ENCODE peak calls at places on chromosome 13, in eight cellular contexts. Z is nucleus accumbens; M is midbrain; G is HCT116; V is cardiac muscle cell; C is GM04503; X is SK-N-DZ; B is stimulated activated CD4-positive, alpha-beta T cell treated with anti-CD3 and anti-CD28 coated beads, Interleukin-15, amount 100 ng/mL, for 24 hours. N is an unnamed sample.

GRCh38 chr13:110648155-110648819 is 32.9 kb downstream of the NAXD start:
- DNase-seq in Z (no peak), M (no peak), G (no peak), V (no peak), C (no peak), X (no peak), B (no peak), N (no peak)

GRCh38 chr13:36736119-36736726 is 62.4 kb downstream of the SERTM1 start:
- DNase-seq in Z (peak; percentile 24), M (peak; percentile 68), G (peak; percentile 31), V (peak; percentile 79), C (no peak), X (peak; percentile 65), B (peak; percentile 55), N (peak; percentile 38)

GRCh38 chr13:75170321-75170720 is 311.6 kb downstream of the TBC1D4 start:
- DNase-seq in Z (no peak), M (no peak), G (no peak), V (no peak), C (no peak), X (no peak), B (no peak), N (no peak)

GRCh38 chr13:45218689-45219088 is 17.8 kb upstream of the KCTD4 start:
- DNase-seq in Z (no peak), M (no peak), G (no peak), V (no peak), C (no peak), X (no peak), B (no peak), N (no peak)

GRCh38 chr13:73200432-73200831 is 141.6 kb downstream of the KLF5 start:
- DNase-seq in Z (no peak), M (no peak), G (no peak), V (no peak), C (no peak), X (no peak), B (no peak), N (no peak)

GRCh38 chr13:113980489-113981064 is 6.7 kb upstream of the C13orf46 start:
- DNase-seq in Z (no peak), M (no peak), G (no peak), V (no peak), C (no peak), X (no peak), B (no peak), N (no peak)

GRCh38 chr13:78137404-78138142 is 218.9 kb upstream of the EDNRB start:
- DNase-seq in Z (no peak), M (peak; percentile 77), G (peak; percentile 33), V (peak; percentile 73), C (peak; percentile 27), X (peak; percentile 85), B (peak; percentile 15), N (peak; percentile 58)

GRCh38 chr13:30832845-30833332 is 73.2 kb upstream of the MEDAG start:
- DNase-seq in Z (no peak), M (no peak), G (peak; percentile 95), V (peak; percentile 75), C (no peak), X (peak; percentile 57), B (peak; percentile 70), N (peak; percentile 49)

GRCh38 chr13:33392794-33393371 is 107.3 kb upstream of the STARD13 start:
- DNase-seq in Z (no peak), M (no peak), G (no peak), V (no peak), C (no peak), X (no peak), B (no peak), N (no peak)

GRCh38 chr13:71712988-71713653 is 153.9 kb downstream of the DACH1 start:
- DNase-seq in Z (no peak), M (no peak), G (no peak), V (peak; percentile 79), C (no peak), X (peak; percentile 69), B (no peak), N (no peak)

GRCh38 chr13:50115695-50116094 is 100.5 kb downstream of the KCNRG start:
- DNase-seq in Z (no peak), M (no peak), G (no peak), V (no peak), C (no peak), X (no peak), B (no peak), N (no peak)

GRCh38 chr13:22447132-22447886 is 733.5 kb upstream of the SGCG start:
- DNase-seq in Z (no peak), M (no peak), G (no peak), V (peak; percentile 60), C (no peak), X (no peak), B (no peak), N (no peak)

GRCh38 chr13:21338156-21338555 is 120.9 kb downstream of the ZDHHC20 start:
- DNase-seq in Z (no peak), M (no peak), G (no peak), V (no peak), C (no peak), X (no peak), B (no peak), N (no peak)

GRCh38 chr13:38872693-38873092 is 117.9 kb downstream of the STOML3 start:
- DNase-seq in Z (peak; percentile 22), M (peak; percentile 48), G (peak; percentile 42), V (peak; percentile 74), C (no peak), X (peak; percentile 18), B (peak; percentile 50), N (peak; percentile 22)

GRCh38 chr13:100694722-100695644 is 20.4 kb upstream of the TMTC4 start:
- DNase-seq in Z (no peak), M (peak; percentile 14), G (peak; percentile 60), V (peak; percentile 71), C (peak; percentile 9), X (peak; percentile 40), B (peak; percentile 21), N (no peak)

GRCh38 chr13:64505511-64505910 is 2724.6 kb downstream of the PCDH9 start:
- DNase-seq in Z (no peak), M (no peak), G (no peak), V (no peak), C (peak; percentile 7), X (no peak), B (no peak), N (no peak)

GRCh38 chr13:75402787-75403186 is 79.2 kb downstream of the TBC1D4 start:
- DNase-seq in Z (peak; percentile 5), M (no peak), G (no peak), V (peak; percentile 91), C (no peak), X (peak; percentile 76), B (no peak), N (no peak)

GRCh38 chr13:110187501-110188161 is 119.3 kb downstream of the COL4A1 start:
- DNase-seq in Z (no peak), M (no peak), G (no peak), V (peak; percentile 93), C (peak; percentile 17), X (no peak), B (no peak), N (no peak)

GRCh38 chr13:83333614-83334388 is 548.5 kb downstream of the SLITRK1 start:
- DNase-seq in Z (no peak), M (no peak), G (no peak), V (no peak), C (no peak), X (no peak), B (no peak), N (no peak)

GRCh38 chr13:45538382-45538781 is 73.6 kb downstream of the COG3 start:
- DNase-seq in Z (no peak), M (no peak), G (peak; percentile 7), V (no peak), C (no peak), X (no peak), B (no peak), N (no peak)

GRCh38 chr13:60509601-60510386 is 112.8 kb downstream of the TDRD3 start:
- DNase-seq in Z (no peak), M (no peak), G (no peak), V (no peak), C (no peak), X (no peak), B (no peak), N (no peak)

GRCh38 chr13:83184819-83185218 is 697.5 kb downstream of the SLITRK1 start:
- DNase-seq in Z (no peak), M (no peak), G (no peak), V (no peak), C (peak; percentile 7), X (no peak), B (no peak), N (no peak)

GRCh38 chr13:111079375-111079774 is 35.7 kb upstream of the ARHGEF7 start:
- DNase-seq in Z (no peak), M (no peak), G (no peak), V (no peak), C (no peak), X (no peak), B (no peak), N (no peak)

GRCh38 chr13:50360637-50361036 is 345.4 kb downstream of the KCNRG start:
- DNase-seq in Z (no peak), M (no peak), G (no peak), V (no peak), C (no peak), X (no peak), B (no peak), N (no peak)

GRCh38 chr13:51913421-51914136 is 51.8 kb downstream of the CCDC70 start:
- DNase-seq in Z (no peak), M (peak; percentile 32), G (no peak), V (peak; percentile 43), C (no peak), X (peak; percentile 48), B (no peak), N (no peak)

GRCh38 chr13:91785435-91786137 is 387.2 kb downstream of the GPC5 start:
- DNase-seq in Z (no peak), M (no peak), G (no peak), V (no peak), C (no peak), X (no peak), B (no peak), N (no peak)

GRCh38 chr13:39419866-39420265 is 183.1 kb downstream of the LHFPL6 start:
- DNase-seq in Z (no peak), M (no peak), G (no peak), V (peak; percentile 13), C (no peak), X (peak; percentile 28), B (no peak), N (peak; percentile 30)

GRCh38 chr13:35881360-35881759 is 249.8 kb downstream of the DCLK1 start:
- DNase-seq in Z (no peak), M (peak; percentile 48), G (no peak), V (no peak), C (no peak), X (no peak), B (no peak), N (peak; percentile 47)

GRCh38 chr13:96994030-96994848 is at the start of gene OXGR1:
- DNase-seq in Z (no peak), M (peak; percentile 9), G (no peak), V (peak; percentile 11), C (no peak), X (no peak), B (no peak), N (no peak)

GRCh38 chr13:76973920-76974617 is 17.8 kb upstream of the CLN5 start:
- DNase-seq in Z (no peak), M (no peak), G (no peak), V (no peak), C (no peak), X (no peak), B (no peak), N (no peak)

GRCh38 chr13:37648604-37649003 is 50.0 kb upstream of the POSTN start:
- DNase-seq in Z (no peak), M (no peak), G (no peak), V (no peak), C (peak; percentile 47), X (no peak), B (no peak), N (no peak)

GRCh38 chr13:114054830-114055439 is 77.5 kb downstream of the RASA3 start:
- DNase-seq in Z (no peak), M (no peak), G (no peak), V (no peak), C (no peak), X (no peak), B (no peak), N (no peak)